ENCODE peak calls at places on chromosome 11, in seven cellular contexts. F is anterior cingulate cortex, G is HFFc6, D is lung microvascular endothelial cell, S is AG09309, Z is A172, E is endothelial cell. O is an unnamed sample.

GRCh38 chr11:46701078-46701654 is 335 bp downstream of the ZNF408 start:
- DNase-seq in F (no peak), G (no peak), D (no peak), S (no peak), E (no peak), Z (no peak), O (no peak)

GRCh38 chr11:4018641-4019040 is 76.0 kb upstream of the RRM1 start:
- DNase-seq in E (no peak), S (no peak), F (no peak), G (no peak), D (no peak), Z (no peak), O (no peak)

GRCh38 chr11:130782361-130783221 is 133.7 kb downstream of the SNX19 start:
- DNase-seq in S (no peak), D (peak; percentile 23), G (peak; percentile 51), F (no peak), E (no peak), Z (peak; percentile 45), O (peak; percentile 26)

GRCh38 chr11:12042215-12042676 is 33.8 kb upstream of the DKK3 start:
- DNase-seq in G (peak; percentile 98), F (no peak), Z (peak; percentile 99), D (peak; percentile 79), S (peak; percentile 96), E (no peak), O (peak; percentile 90)

GRCh38 chr11:130436171-130436570 is 7.8 kb upstream of the ADAMTS8 start:
- DNase-seq in E (no peak), D (no peak), Z (no peak), G (no peak), F (no peak), S (no peak), O (no peak)

GRCh38 chr11:75338516-75339218 is 12.8 kb downstream of the ARRB1 start:
- DNase-seq in E (no peak), G (peak; percentile 71), F (no peak), D (no peak), S (no peak), Z (no peak), O (no peak)

GRCh38 chr11:64724863-64725535 is 2.0 kb upstream of the NRXN2 start:
- DNase-seq in E (no peak), D (no peak), Z (no peak), S (no peak), G (no peak), F (no peak), O (no peak)

GRCh38 chr11:44865866-44866272 is 84.8 kb downstream of the TP53I11 start:
- DNase-seq in G (no peak), S (no peak), Z (no peak), E (no peak), D (peak; percentile 55), F (no peak), O (no peak)

GRCh38 chr11:122750047-122750446 is 88.3 kb upstream of the CRTAM start:
- DNase-seq in Z (no peak), E (no peak), G (no peak), S (no peak), F (no peak), D (no peak), O (no peak)